ENCODE peak calls at places on chromosomes 11 and 22, in ten cellular contexts. One of them, this sample, is unnamed.

GRCh38 chr11:11456896-11457295 is 103.8 kb upstream of the CSNK2A3 start:
- DNase-seq in naive thymus-derived CD8-positive, alpha-beta T cell: no peak
- DNase-seq in AG10803: no peak
- DNase-seq in T-helper 22 cell: no peak
- DNase-seq in NCI-H1417: no peak
- DNase-seq in NCI-H748 treated with DMSO at 0.1 percent for 48 hours: no peak
- DNase-seq in HFFc6: no peak
- DNase-seq in NCI-H1105: no peak
- DNase-seq in stimulated activated CD8-positive, alpha-beta memory T cell treated with anti-CD3 and anti-CD28 coated beads, Interleukin-7, amount 100 ng/mL, for 24 hours: no peak
- DNase-seq in left ventricle myocardium inferior: no peak
- DNase-seq in this sample: no peak

GRCh38 chr22:38465673-38466490 is 2.0 kb upstream of the KDELR3 start:
- DNase-seq in HFFc6: no peak
- DNase-seq in NCI-H748 treated with DMSO at 0.1 percent for 48 hours: no peak
- DNase-seq in naive thymus-derived CD8-positive, alpha-beta T cell: no peak
- DNase-seq in AG10803: no peak
- DNase-seq in NCI-H1105: no peak
- DNase-seq in left ventricle myocardium inferior: no peak
- DNase-seq in stimulated activated CD8-positive, alpha-beta memory T cell treated with anti-CD3 and anti-CD28 coated beads, Interleukin-7, amount 100 ng/mL, for 24 hours: no peak
- DNase-seq in NCI-H1417: no peak
- DNase-seq in T-helper 22 cell: no peak
- DNase-seq in this sample: no peak

GRCh38 chr22:31613904-31614296 is 48.1 kb downstream of the PISD start:
- DNase-seq in naive thymus-derived CD8-positive, alpha-beta T cell: no peak
- DNase-seq in HFFc6: no peak
- DNase-seq in NCI-H1417: no peak
- DNase-seq in NCI-H748 treated with DMSO at 0.1 percent for 48 hours: no peak
- DNase-seq in AG10803: no peak
- DNase-seq in left ventricle myocardium inferior: no peak
- DNase-seq in stimulated activated CD8-positive, alpha-beta memory T cell treated with anti-CD3 and anti-CD28 coated beads, Interleukin-7, amount 100 ng/mL, for 24 hours: no peak
- DNase-seq in T-helper 22 cell: no peak
- DNase-seq in NCI-H1105: no peak
- DNase-seq in this sample: no peak

GRCh38 chr22:42367980-42368378 is 64.2 kb downstream of the NFAM1 start:
- DNase-seq in AG10803: no peak
- DNase-seq in left ventricle myocardium inferior: peak
- DNase-seq in NCI-H748 treated with DMSO at 0.1 percent for 48 hours: no peak
- DNase-seq in HFFc6: no peak
- DNase-seq in T-helper 22 cell: no peak
- DNase-seq in NCI-H1105: peak
- DNase-seq in NCI-H1417: peak
- DNase-seq in stimulated activated CD8-positive, alpha-beta memory T cell treated with anti-CD3 and anti-CD28 coated beads, Interleukin-7, amount 100 ng/mL, for 24 hours: no peak
- DNase-seq in naive thymus-derived CD8-positive, alpha-beta T cell: no peak
- DNase-seq in this sample: no peak

GRCh38 chr11:110524227-110524626 is 94.5 kb downstream of the FDX1 start:
- DNase-seq in naive thymus-derived CD8-positive, alpha-beta T cell: no peak
- DNase-seq in T-helper 22 cell: no peak
- DNase-seq in left ventricle myocardium inferior: no peak
- DNase-seq in NCI-H1417: no peak
- DNase-seq in NCI-H1105: no peak
- DNase-seq in stimulated activated CD8-positive, alpha-beta memory T cell treated with anti-CD3 and anti-CD28 coated beads, Interleukin-7, amount 100 ng/mL, for 24 hours: no peak
- DNase-seq in HFFc6: peak
- DNase-seq in AG10803: peak
- DNase-seq in NCI-H748 treated with DMSO at 0.1 percent for 48 hours: no peak
- DNase-seq in this sample: no peak

GRCh38 chr11:12330491-12331231 is 46.7 kb upstream of the PARVA start:
- DNase-seq in naive thymus-derived CD8-positive, alpha-beta T cell: no peak
- DNase-seq in NCI-H1417: peak
- DNase-seq in T-helper 22 cell: no peak
- DNase-seq in HFFc6: no peak
- DNase-seq in AG10803: no peak
- DNase-seq in stimulated activated CD8-positive, alpha-beta memory T cell treated with anti-CD3 and anti-CD28 coated beads, Interleukin-7, amount 100 ng/mL, for 24 hours: no peak
- DNase-seq in NCI-H748 treated with DMSO at 0.1 percent for 48 hours: peak
- DNase-seq in NCI-H1105: peak
- DNase-seq in left ventricle myocardium inferior: no peak
- DNase-seq in this sample: no peak

GRCh38 chr22:48242461-48242864 is 1480.0 kb downstream of the TBC1D22A start:
- DNase-seq in left ventricle myocardium inferior: no peak
- DNase-seq in AG10803: no peak
- DNase-seq in naive thymus-derived CD8-positive, alpha-beta T cell: no peak
- DNase-seq in HFFc6: no peak
- DNase-seq in NCI-H1417: no peak
- DNase-seq in NCI-H748 treated with DMSO at 0.1 percent for 48 hours: no peak
- DNase-seq in T-helper 22 cell: no peak
- DNase-seq in stimulated activated CD8-positive, alpha-beta memory T cell treated with anti-CD3 and anti-CD28 coated beads, Interleukin-7, amount 100 ng/mL, for 24 hours: no peak
- DNase-seq in NCI-H1105: no peak
- DNase-seq in this sample: no peak

GRCh38 chr11:105449100-105449734 is 160.7 kb upstream of the GRIA4 start:
- DNase-seq in NCI-H1417: no peak
- DNase-seq in naive thymus-derived CD8-positive, alpha-beta T cell: no peak
- DNase-seq in NCI-H748 treated with DMSO at 0.1 percent for 48 hours: no peak
- DNase-seq in HFFc6: no peak
- DNase-seq in AG10803: no peak
- DNase-seq in left ventricle myocardium inferior: no peak
- DNase-seq in stimulated activated CD8-positive, alpha-beta memory T cell treated with anti-CD3 and anti-CD28 coated beads, Interleukin-7, amount 100 ng/mL, for 24 hours: no peak
- DNase-seq in T-helper 22 cell: no peak
- DNase-seq in NCI-H1105: no peak
- DNase-seq in this sample: no peak

GRCh38 chr22:45996241-45997076 is 19.5 kb upstream of the WNT7B start:
- DNase-seq in NCI-H1417: no peak
- DNase-seq in AG10803: peak
- DNase-seq in stimulated activated CD8-positive, alpha-beta memory T cell treated with anti-CD3 and anti-CD28 coated beads, Interleukin-7, amount 100 ng/mL, for 24 hours: no peak
- DNase-seq in T-helper 22 cell: no peak
- DNase-seq in NCI-H1105: no peak
- DNase-seq in left ventricle myocardium inferior: peak
- DNase-seq in HFFc6: no peak
- DNase-seq in NCI-H748 treated with DMSO at 0.1 percent for 48 hours: no peak
- DNase-seq in naive thymus-derived CD8-positive, alpha-beta T cell: no peak
- DNase-seq in this sample: no peak

GRCh38 chr22:38089474-38089851 is 5.5 kb upstream of the SLC16A8 start:
- DNase-seq in HFFc6: no peak
- DNase-seq in left ventricle myocardium inferior: no peak
- DNase-seq in naive thymus-derived CD8-positive, alpha-beta T cell: no peak
- DNase-seq in NCI-H1105: no peak
- DNase-seq in stimulated activated CD8-positive, alpha-beta memory T cell treated with anti-CD3 and anti-CD28 coated beads, Interleukin-7, amount 100 ng/mL, for 24 hours: no peak
- DNase-seq in AG10803: no peak
- DNase-seq in NCI-H1417: no peak
- DNase-seq in NCI-H748 treated with DMSO at 0.1 percent for 48 hours: no peak
- DNase-seq in T-helper 22 cell: no peak
- DNase-seq in this sample: no peak

GRCh38 chr11:123450593-123450992 is 20.5 kb downstream of the GRAMD1B start:
- DNase-seq in HFFc6: no peak
- DNase-seq in AG10803: peak
- DNase-seq in NCI-H1105: peak
- DNase-seq in stimulated activated CD8-positive, alpha-beta memory T cell treated with anti-CD3 and anti-CD28 coated beads, Interleukin-7, amount 100 ng/mL, for 24 hours: no peak
- DNase-seq in NCI-H748 treated with DMSO at 0.1 percent for 48 hours: no peak
- DNase-seq in left ventricle myocardium inferior: no peak
- DNase-seq in T-helper 22 cell: no peak
- DNase-seq in naive thymus-derived CD8-positive, alpha-beta T cell: no peak
- DNase-seq in NCI-H1417: no peak
- DNase-seq in this sample: no peak

GRCh38 chr22:41127447-41127846 is 35.1 kb downstream of the EP300 start:
- DNase-seq in NCI-H1105: no peak
- DNase-seq in HFFc6: no peak
- DNase-seq in left ventricle myocardium inferior: no peak
- DNase-seq in stimulated activated CD8-positive, alpha-beta memory T cell treated with anti-CD3 and anti-CD28 coated beads, Interleukin-7, amount 100 ng/mL, for 24 hours: no peak
- DNase-seq in NCI-H1417: no peak
- DNase-seq in AG10803: no peak
- DNase-seq in NCI-H748 treated with DMSO at 0.1 percent for 48 hours: no peak
- DNase-seq in T-helper 22 cell: no peak
- DNase-seq in naive thymus-derived CD8-positive, alpha-beta T cell: no peak
- DNase-seq in this sample: no peak

GRCh38 chr22:49571326-49571725 is 256.3 kb downstream of the BRD1 start:
- DNase-seq in AG10803: no peak
- DNase-seq in NCI-H1417: no peak
- DNase-seq in NCI-H1105: no peak
- DNase-seq in T-helper 22 cell: no peak
- DNase-seq in NCI-H748 treated with DMSO at 0.1 percent for 48 hours: no peak
- DNase-seq in HFFc6: no peak
- DNase-seq in left ventricle myocardium inferior: no peak
- DNase-seq in naive thymus-derived CD8-positive, alpha-beta T cell: no peak
- DNase-seq in stimulated activated CD8-positive, alpha-beta memory T cell treated with anti-CD3 and anti-CD28 coated beads, Interleukin-7, amount 100 ng/mL, for 24 hours: no peak
- DNase-seq in this sample: no peak

GRCh38 chr11:10650166-10650565 is 43.4 kb downstream of the IRAG1 start:
- DNase-seq in T-helper 22 cell: no peak
- DNase-seq in NCI-H1105: no peak
- DNase-seq in stimulated activated CD8-positive, alpha-beta memory T cell treated with anti-CD3 and anti-CD28 coated beads, Interleukin-7, amount 100 ng/mL, for 24 hours: no peak
- DNase-seq in AG10803: no peak
- DNase-seq in NCI-H1417: no peak
- DNase-seq in HFFc6: no peak
- DNase-seq in naive thymus-derived CD8-positive, alpha-beta T cell: no peak
- DNase-seq in left ventricle myocardium inferior: no peak
- DNase-seq in NCI-H748 treated with DMSO at 0.1 percent for 48 hours: no peak
- DNase-seq in this sample: no peak

GRCh38 chr22:29338398-29338797 is 22.9 kb upstream of the RASL10A start:
- DNase-seq in naive thymus-derived CD8-positive, alpha-beta T cell: no peak
- DNase-seq in T-helper 22 cell: no peak
- DNase-seq in left ventricle myocardium inferior: no peak
- DNase-seq in NCI-H748 treated with DMSO at 0.1 percent for 48 hours: no peak
- DNase-seq in NCI-H1105: no peak
- DNase-seq in HFFc6: no peak
- DNase-seq in AG10803: no peak
- DNase-seq in NCI-H1417: no peak
- DNase-seq in stimulated activated CD8-positive, alpha-beta memory T cell treated with anti-CD3 and anti-CD28 coated beads, Interleukin-7, amount 100 ng/mL, for 24 hours: no peak
- DNase-seq in this sample: no peak

GRCh38 chr11:35415488-35415887 is 3.9 kb downstream of the SLC1A2 start:
- DNase-seq in naive thymus-derived CD8-positive, alpha-beta T cell: no peak
- DNase-seq in NCI-H1105: no peak
- DNase-seq in AG10803: no peak
- DNase-seq in HFFc6: no peak
- DNase-seq in NCI-H748 treated with DMSO at 0.1 percent for 48 hours: no peak
- DNase-seq in NCI-H1417: no peak
- DNase-seq in T-helper 22 cell: no peak
- DNase-seq in stimulated activated CD8-positive, alpha-beta memory T cell treated with anti-CD3 and anti-CD28 coated beads, Interleukin-7, amount 100 ng/mL, for 24 hours: no peak
- DNase-seq in left ventricle myocardium inferior: no peak
- DNase-seq in this sample: no peak

GRCh38 chr11:102730036-102730815 is 5.5 kb upstream of the MMP8 start:
- DNase-seq in stimulated activated CD8-positive, alpha-beta memory T cell treated with anti-CD3 and anti-CD28 coated beads, Interleukin-7, amount 100 ng/mL, for 24 hours: no peak
- DNase-seq in NCI-H748 treated with DMSO at 0.1 percent for 48 hours: no peak
- DNase-seq in NCI-H1105: no peak
- DNase-seq in AG10803: peak
- DNase-seq in NCI-H1417: no peak
- DNase-seq in left ventricle myocardium inferior: no peak
- DNase-seq in T-helper 22 cell: no peak
- DNase-seq in naive thymus-derived CD8-positive, alpha-beta T cell: no peak
- DNase-seq in HFFc6: no peak
- DNase-seq in this sample: no peak

GRCh38 chr11:36399236-36399635 is 103.1 kb downstream of the PRR5L start:
- DNase-seq in left ventricle myocardium inferior: no peak
- DNase-seq in naive thymus-derived CD8-positive, alpha-beta T cell: no peak
- DNase-seq in NCI-H748 treated with DMSO at 0.1 percent for 48 hours: no peak
- DNase-seq in T-helper 22 cell: no peak
- DNase-seq in NCI-H1105: no peak
- DNase-seq in HFFc6: no peak
- DNase-seq in NCI-H1417: no peak
- DNase-seq in AG10803: no peak
- DNase-seq in stimulated activated CD8-positive, alpha-beta memory T cell treated with anti-CD3 and anti-CD28 coated beads, Interleukin-7, amount 100 ng/mL, for 24 hours: no peak
- DNase-seq in this sample: no peak

GRCh38 chr11:111565111-111565720 is 24.7 kb downstream of the LAYN start:
- DNase-seq in NCI-H1417: peak
- DNase-seq in HFFc6: peak
- DNase-seq in NCI-H748 treated with DMSO at 0.1 percent for 48 hours: peak
- DNase-seq in NCI-H1105: peak
- DNase-seq in naive thymus-derived CD8-positive, alpha-beta T cell: peak
- DNase-seq in stimulated activated CD8-positive, alpha-beta memory T cell treated with anti-CD3 and anti-CD28 coated beads, Interleukin-7, amount 100 ng/mL, for 24 hours: peak
- DNase-seq in AG10803: peak
- DNase-seq in left ventricle myocardium inferior: peak
- DNase-seq in T-helper 22 cell: no peak
- DNase-seq in this sample: peak

GRCh38 chr11:77411717-77412441 is 62.0 kb downstream of the PAK1 start:
- DNase-seq in stimulated activated CD8-positive, alpha-beta memory T cell treated with anti-CD3 and anti-CD28 coated beads, Interleukin-7, amount 100 ng/mL, for 24 hours: peak
- DNase-seq in left ventricle myocardium inferior: peak
- DNase-seq in HFFc6: peak
- DNase-seq in T-helper 22 cell: peak
- DNase-seq in NCI-H748 treated with DMSO at 0.1 percent for 48 hours: no peak
- DNase-seq in naive thymus-derived CD8-positive, alpha-beta T cell: peak
- DNase-seq in AG10803: peak
- DNase-seq in NCI-H1417: peak
- DNase-seq in NCI-H1105: no peak
- DNase-seq in this sample: no peak

GRCh38 chr22:22752556-22753477 is 108.4 kb downstream of the GGTLC2 start:
- DNase-seq in NCI-H1105: no peak
- DNase-seq in T-helper 22 cell: no peak
- DNase-seq in left ventricle myocardium inferior: no peak
- DNase-seq in AG10803: peak
- DNase-seq in naive thymus-derived CD8-positive, alpha-beta T cell: peak
- DNase-seq in stimulated activated CD8-positive, alpha-beta memory T cell treated with anti-CD3 and anti-CD28 coated beads, Interleukin-7, amount 100 ng/mL, for 24 hours: no peak
- DNase-seq in NCI-H1417: no peak
- DNase-seq in HFFc6: peak
- DNase-seq in NCI-H748 treated with DMSO at 0.1 percent for 48 hours: no peak
- DNase-seq in this sample: no peak

GRCh38 chr11:94926698-94927237 is 46.6 kb downstream of the CWC15 start:
- DNase-seq in NCI-H748 treated with DMSO at 0.1 percent for 48 hours: no peak
- DNase-seq in HFFc6: peak
- DNase-seq in T-helper 22 cell: no peak
- DNase-seq in left ventricle myocardium inferior: peak
- DNase-seq in NCI-H1417: no peak
- DNase-seq in naive thymus-derived CD8-positive, alpha-beta T cell: no peak
- DNase-seq in AG10803: peak
- DNase-seq in stimulated activated CD8-positive, alpha-beta memory T cell treated with anti-CD3 and anti-CD28 coated beads, Interleukin-7, amount 100 ng/mL, for 24 hours: no peak
- DNase-seq in NCI-H1105: no peak
- DNase-seq in this sample: no peak

GRCh38 chr11:111456086-111456858 is 55.9 kb downstream of the BTG4 start:
- DNase-seq in T-helper 22 cell: no peak
- DNase-seq in AG10803: no peak
- DNase-seq in NCI-H1105: no peak
- DNase-seq in NCI-H748 treated with DMSO at 0.1 percent for 48 hours: no peak
- DNase-seq in stimulated activated CD8-positive, alpha-beta memory T cell treated with anti-CD3 and anti-CD28 coated beads, Interleukin-7, amount 100 ng/mL, for 24 hours: no peak
- DNase-seq in HFFc6: no peak
- DNase-seq in left ventricle myocardium inferior: no peak
- DNase-seq in naive thymus-derived CD8-positive, alpha-beta T cell: no peak
- DNase-seq in NCI-H1417: no peak
- DNase-seq in this sample: no peak

GRCh38 chr11:65116370-65117205 is 913 bp downstream of the ZNHIT2 start:
- DNase-seq in T-helper 22 cell: peak
- DNase-seq in HFFc6: peak
- DNase-seq in NCI-H1417: peak
- DNase-seq in AG10803: peak
- DNase-seq in naive thymus-derived CD8-positive, alpha-beta T cell: peak
- DNase-seq in NCI-H748 treated with DMSO at 0.1 percent for 48 hours: no peak
- DNase-seq in NCI-H1105: peak
- DNase-seq in left ventricle myocardium inferior: no peak
- DNase-seq in stimulated activated CD8-positive, alpha-beta memory T cell treated with anti-CD3 and anti-CD28 coated beads, Interleukin-7, amount 100 ng/mL, for 24 hours: peak
- DNase-seq in this sample: peak

GRCh38 chr11:2815762-2816496 is 69.6 kb downstream of the CDKN1C start:
- DNase-seq in T-helper 22 cell: no peak
- DNase-seq in NCI-H1417: no peak
- DNase-seq in stimulated activated CD8-positive, alpha-beta memory T cell treated with anti-CD3 and anti-CD28 coated beads, Interleukin-7, amount 100 ng/mL, for 24 hours: no peak
- DNase-seq in NCI-H1105: no peak
- DNase-seq in HFFc6: no peak
- DNase-seq in left ventricle myocardium inferior: peak
- DNase-seq in naive thymus-derived CD8-positive, alpha-beta T cell: no peak
- DNase-seq in AG10803: no peak
- DNase-seq in NCI-H748 treated with DMSO at 0.1 percent for 48 hours: no peak
- DNase-seq in this sample: no peak

GRCh38 chr22:29343313-29343805 is 27.9 kb upstream of the RASL10A start:
- DNase-seq in T-helper 22 cell: no peak
- DNase-seq in NCI-H748 treated with DMSO at 0.1 percent for 48 hours: no peak
- DNase-seq in NCI-H1417: peak
- DNase-seq in naive thymus-derived CD8-positive, alpha-beta T cell: no peak
- DNase-seq in AG10803: peak
- DNase-seq in left ventricle myocardium inferior: peak
- DNase-seq in NCI-H1105: no peak
- DNase-seq in HFFc6: peak
- DNase-seq in stimulated activated CD8-positive, alpha-beta memory T cell treated with anti-CD3 and anti-CD28 coated beads, Interleukin-7, amount 100 ng/mL, for 24 hours: no peak
- DNase-seq in this sample: no peak

GRCh38 chr11:38948392-38948791 is 2350.4 kb upstream of the RAG2 start:
- DNase-seq in NCI-H748 treated with DMSO at 0.1 percent for 48 hours: no peak
- DNase-seq in stimulated activated CD8-positive, alpha-beta memory T cell treated with anti-CD3 and anti-CD28 coated beads, Interleukin-7, amount 100 ng/mL, for 24 hours: no peak
- DNase-seq in NCI-H1105: no peak
- DNase-seq in AG10803: no peak
- DNase-seq in NCI-H1417: no peak
- DNase-seq in left ventricle myocardium inferior: no peak
- DNase-seq in T-helper 22 cell: no peak
- DNase-seq in HFFc6: no peak
- DNase-seq in naive thymus-derived CD8-positive, alpha-beta T cell: no peak
- DNase-seq in this sample: no peak

GRCh38 chr11:116927163-116927772 is 89.8 kb upstream of the APOA1 start:
- DNase-seq in naive thymus-derived CD8-positive, alpha-beta T cell: peak
- DNase-seq in left ventricle myocardium inferior: no peak
- DNase-seq in HFFc6: no peak
- DNase-seq in T-helper 22 cell: peak
- DNase-seq in NCI-H1105: no peak
- DNase-seq in stimulated activated CD8-positive, alpha-beta memory T cell treated with anti-CD3 and anti-CD28 coated beads, Interleukin-7, amount 100 ng/mL, for 24 hours: no peak
- DNase-seq in NCI-H748 treated with DMSO at 0.1 percent for 48 hours: no peak
- DNase-seq in AG10803: no peak
- DNase-seq in NCI-H1417: no peak
- DNase-seq in this sample: no peak